ENCODE peak calls at places on chromosomes 2 and 18, in seven cellular contexts. One of them, this sample, is unnamed.

GRCh38 chr2:136242100-136242499 is 124.2 kb upstream of the CXCR4 start:
- DNase-seq in KBM-7: no peak
- DNase-seq in breast epithelium: no peak
- DNase-seq in activated CD4-positive, alpha-beta T cell treated with anti-CD3 and anti-CD28 coated beads, Interleukin-2, amount 50 U/mL, for 48 hours: no peak
- DNase-seq in SHP77 treated with DMSO at 0.1 percent for 48 hours: no peak
- DNase-seq in CD8-positive, alpha-beta memory T cell: no peak
- DNase-seq in occipital lobe: no peak
- DNase-seq in this sample: no peak

GRCh38 chr2:26614205-26615128 is 26.7 kb downstream of the CIB4 start:
- DNase-seq in KBM-7: no peak
- DNase-seq in breast epithelium: no peak
- DNase-seq in activated CD4-positive, alpha-beta T cell treated with anti-CD3 and anti-CD28 coated beads, Interleukin-2, amount 50 U/mL, for 48 hours: no peak
- DNase-seq in SHP77 treated with DMSO at 0.1 percent for 48 hours: no peak
- DNase-seq in CD8-positive, alpha-beta memory T cell: no peak
- DNase-seq in occipital lobe: no peak
- DNase-seq in this sample: peak

GRCh38 chr2:231201475-231201814 is 3.0 kb downstream of the ARMC9 start:
- DNase-seq in KBM-7: no peak
- DNase-seq in breast epithelium: no peak
- DNase-seq in activated CD4-positive, alpha-beta T cell treated with anti-CD3 and anti-CD28 coated beads, Interleukin-2, amount 50 U/mL, for 48 hours: no peak
- DNase-seq in SHP77 treated with DMSO at 0.1 percent for 48 hours: no peak
- DNase-seq in CD8-positive, alpha-beta memory T cell: no peak
- DNase-seq in occipital lobe: no peak
- DNase-seq in this sample: no peak

GRCh38 chr18:10365021-10365420 is 89.4 kb upstream of the APCDD1 start:
- DNase-seq in KBM-7: no peak
- DNase-seq in breast epithelium: no peak
- DNase-seq in activated CD4-positive, alpha-beta T cell treated with anti-CD3 and anti-CD28 coated beads, Interleukin-2, amount 50 U/mL, for 48 hours: no peak
- DNase-seq in SHP77 treated with DMSO at 0.1 percent for 48 hours: no peak
- DNase-seq in CD8-positive, alpha-beta memory T cell: no peak
- DNase-seq in occipital lobe: no peak
- DNase-seq in this sample: no peak

GRCh38 chr2:231393149-231394131 is 2.1 kb upstream of the B3GNT7 start:
- DNase-seq in KBM-7: no peak
- DNase-seq in breast epithelium: no peak
- DNase-seq in activated CD4-positive, alpha-beta T cell treated with anti-CD3 and anti-CD28 coated beads, Interleukin-2, amount 50 U/mL, for 48 hours: peak
- DNase-seq in SHP77 treated with DMSO at 0.1 percent for 48 hours: no peak
- DNase-seq in CD8-positive, alpha-beta memory T cell: peak
- DNase-seq in occipital lobe: no peak
- DNase-seq in this sample: no peak

GRCh38 chr2:219056896-219057708 is 3.6 kb downstream of the IHH start:
- DNase-seq in KBM-7: no peak
- DNase-seq in breast epithelium: no peak
- DNase-seq in activated CD4-positive, alpha-beta T cell treated with anti-CD3 and anti-CD28 coated beads, Interleukin-2, amount 50 U/mL, for 48 hours: no peak
- DNase-seq in SHP77 treated with DMSO at 0.1 percent for 48 hours: no peak
- DNase-seq in CD8-positive, alpha-beta memory T cell: no peak
- DNase-seq in occipital lobe: no peak
- DNase-seq in this sample: no peak

GRCh38 chr2:67954125-67954748 is 108.6 kb downstream of the C1D start:
- DNase-seq in KBM-7: no peak
- DNase-seq in breast epithelium: no peak
- DNase-seq in activated CD4-positive, alpha-beta T cell treated with anti-CD3 and anti-CD28 coated beads, Interleukin-2, amount 50 U/mL, for 48 hours: no peak
- DNase-seq in SHP77 treated with DMSO at 0.1 percent for 48 hours: peak
- DNase-seq in CD8-positive, alpha-beta memory T cell: no peak
- DNase-seq in occipital lobe: no peak
- DNase-seq in this sample: peak

GRCh38 chr2:101560780-101561315 is 85.9 kb upstream of the RFX8 start:
- DNase-seq in KBM-7: peak
- DNase-seq in breast epithelium: no peak
- DNase-seq in activated CD4-positive, alpha-beta T cell treated with anti-CD3 and anti-CD28 coated beads, Interleukin-2, amount 50 U/mL, for 48 hours: no peak
- DNase-seq in SHP77 treated with DMSO at 0.1 percent for 48 hours: no peak
- DNase-seq in CD8-positive, alpha-beta memory T cell: no peak
- DNase-seq in occipital lobe: no peak
- DNase-seq in this sample: no peak

GRCh38 chr18:36297419-36298112 is at the start of gene FHOD3:
- DNase-seq in KBM-7: peak
- DNase-seq in breast epithelium: no peak
- DNase-seq in activated CD4-positive, alpha-beta T cell treated with anti-CD3 and anti-CD28 coated beads, Interleukin-2, amount 50 U/mL, for 48 hours: peak
- DNase-seq in SHP77 treated with DMSO at 0.1 percent for 48 hours: no peak
- DNase-seq in CD8-positive, alpha-beta memory T cell: no peak
- DNase-seq in occipital lobe: peak
- DNase-seq in this sample: no peak

GRCh38 chr2:119487434-119488244 is 36.6 kb downstream of the SCTR start:
- DNase-seq in KBM-7: no peak
- DNase-seq in breast epithelium: no peak
- DNase-seq in activated CD4-positive, alpha-beta T cell treated with anti-CD3 and anti-CD28 coated beads, Interleukin-2, amount 50 U/mL, for 48 hours: no peak
- DNase-seq in SHP77 treated with DMSO at 0.1 percent for 48 hours: no peak
- DNase-seq in CD8-positive, alpha-beta memory T cell: no peak
- DNase-seq in occipital lobe: no peak
- DNase-seq in this sample: peak

This sample was measured in lower leg skin.